ENCODE peak calls at places on chromosomes 6 and 20, in seven cellular contexts. One of them, this sample, is unnamed.

GRCh38 chr6:126118058-126118759 is 131.9 kb downstream of the TRMT11 start:
- DNase-seq in esophagus squamous epithelium: no peak
- DNase-seq in GM23338: no peak
- DNase-seq in cardiac muscle cell: peak
- DNase-seq in A673: no peak
- DNase-seq in testis: no peak
- DNase-seq in lung: no peak
- DNase-seq in this sample: no peak

GRCh38 chr6:81865712-81866111 is 113.2 kb upstream of the TENT5A start:
- DNase-seq in esophagus squamous epithelium: no peak
- DNase-seq in GM23338: no peak
- DNase-seq in cardiac muscle cell: no peak
- DNase-seq in A673: peak
- DNase-seq in testis: no peak
- DNase-seq in lung: no peak
- DNase-seq in this sample: no peak

GRCh38 chr20:23362392-23363256 is 642 bp downstream of the GZF1 start:
- DNase-seq in esophagus squamous epithelium: no peak
- DNase-seq in GM23338: peak
- DNase-seq in cardiac muscle cell: peak
- DNase-seq in A673: peak
- DNase-seq in testis: peak
- DNase-seq in lung: peak
- DNase-seq in this sample: no peak

GRCh38 chr6:15389759-15390723 is 144.2 kb downstream of the JARID2 start:
- DNase-seq in esophagus squamous epithelium: no peak
- DNase-seq in GM23338: peak
- DNase-seq in cardiac muscle cell: peak
- DNase-seq in A673: peak
- DNase-seq in testis: no peak
- DNase-seq in lung: no peak
- DNase-seq in this sample: no peak

GRCh38 chr6:120764312-120764711 is 570.0 kb downstream of the TBC1D32 start:
- DNase-seq in esophagus squamous epithelium: no peak
- DNase-seq in GM23338: peak
- DNase-seq in cardiac muscle cell: no peak
- DNase-seq in A673: no peak
- DNase-seq in testis: peak
- DNase-seq in lung: no peak
- DNase-seq in this sample: no peak

GRCh38 chr6:155171109-155171746 is 92.6 kb upstream of the CLDN20 start:
- DNase-seq in esophagus squamous epithelium: no peak
- DNase-seq in GM23338: no peak
- DNase-seq in cardiac muscle cell: no peak
- DNase-seq in A673: peak
- DNase-seq in testis: no peak
- DNase-seq in lung: no peak
- DNase-seq in this sample: no peak

GRCh38 chr6:90940812-90941481 is 354.1 kb upstream of the MAP3K7 start:
- DNase-seq in esophagus squamous epithelium: no peak
- DNase-seq in GM23338: peak
- DNase-seq in cardiac muscle cell: peak
- DNase-seq in A673: peak
- DNase-seq in testis: no peak
- DNase-seq in lung: no peak
- DNase-seq in this sample: no peak

GRCh38 chr20:8782804-8783203 is 286.1 kb upstream of the PLCB4 start:
- DNase-seq in esophagus squamous epithelium: no peak
- DNase-seq in GM23338: no peak
- DNase-seq in cardiac muscle cell: no peak
- DNase-seq in A673: peak
- DNase-seq in testis: no peak
- DNase-seq in lung: no peak
- DNase-seq in this sample: no peak

GRCh38 chr6:82144852-82145332 is 102.7 kb downstream of the IBTK start:
- DNase-seq in esophagus squamous epithelium: no peak
- DNase-seq in GM23338: peak
- DNase-seq in cardiac muscle cell: peak
- DNase-seq in A673: peak
- DNase-seq in testis: peak
- DNase-seq in lung: no peak
- DNase-seq in this sample: no peak

GRCh38 chr6:137467211-137467610 is 27.0 kb downstream of the OLIG3 start:
- DNase-seq in esophagus squamous epithelium: no peak
- DNase-seq in GM23338: no peak
- DNase-seq in cardiac muscle cell: no peak
- DNase-seq in A673: no peak
- DNase-seq in testis: no peak
- DNase-seq in lung: no peak
- DNase-seq in this sample: no peak

GRCh38 chr6:82712826-82713225 is 349.2 kb downstream of the TPBG start:
- DNase-seq in esophagus squamous epithelium: no peak
- DNase-seq in GM23338: peak
- DNase-seq in cardiac muscle cell: no peak
- DNase-seq in A673: no peak
- DNase-seq in testis: no peak
- DNase-seq in lung: no peak
- DNase-seq in this sample: no peak

GRCh38 chr6:116313377-116313776 is 33.6 kb upstream of the TSPYL1 start:
- DNase-seq in esophagus squamous epithelium: no peak
- DNase-seq in GM23338: no peak
- DNase-seq in cardiac muscle cell: no peak
- DNase-seq in A673: no peak
- DNase-seq in testis: no peak
- DNase-seq in lung: no peak
- DNase-seq in this sample: no peak

GRCh38 chr20:50329981-50330503 is 139.4 kb downstream of the CEBPB start:
- DNase-seq in esophagus squamous epithelium: no peak
- DNase-seq in GM23338: no peak
- DNase-seq in cardiac muscle cell: no peak
- DNase-seq in A673: no peak
- DNase-seq in testis: no peak
- DNase-seq in lung: no peak
- DNase-seq in this sample: no peak

GRCh38 chr6:28896505-28897392 is 27.0 kb downstream of the TRIM27 start:
- DNase-seq in esophagus squamous epithelium: no peak
- DNase-seq in GM23338: peak
- DNase-seq in cardiac muscle cell: peak
- DNase-seq in A673: peak
- DNase-seq in testis: peak
- DNase-seq in lung: peak
- DNase-seq in this sample: peak

GRCh38 chr6:38775870-38776269 is 60.8 kb downstream of the DNAH8 start:
- DNase-seq in esophagus squamous epithelium: no peak
- DNase-seq in GM23338: no peak
- DNase-seq in cardiac muscle cell: no peak
- DNase-seq in A673: no peak
- DNase-seq in testis: no peak
- DNase-seq in lung: no peak
- DNase-seq in this sample: no peak

GRCh38 chr6:20542927-20543602 is 8.8 kb downstream of the CDKAL1 start:
- DNase-seq in esophagus squamous epithelium: no peak
- DNase-seq in GM23338: no peak
- DNase-seq in cardiac muscle cell: no peak
- DNase-seq in A673: no peak
- DNase-seq in testis: no peak
- DNase-seq in lung: no peak
- DNase-seq in this sample: no peak

GRCh38 chr6:17600527-17601388 is 656 bp downstream of the FAM8A1 start:
- DNase-seq in esophagus squamous epithelium: no peak
- DNase-seq in GM23338: peak
- DNase-seq in cardiac muscle cell: peak
- DNase-seq in A673: peak
- DNase-seq in testis: peak
- DNase-seq in lung: peak
- DNase-seq in this sample: peak

GRCh38 chr20:6122873-6123649 is at the start of gene FERMT1:
- DNase-seq in esophagus squamous epithelium: no peak
- DNase-seq in GM23338: peak
- DNase-seq in cardiac muscle cell: peak
- DNase-seq in A673: peak
- DNase-seq in testis: peak
- DNase-seq in lung: peak
- DNase-seq in this sample: peak

GRCh38 chr6:29685718-29686326 is 4.9 kb upstream of the ZFP57 start:
- DNase-seq in esophagus squamous epithelium: no peak
- DNase-seq in GM23338: peak
- DNase-seq in cardiac muscle cell: peak
- DNase-seq in A673: no peak
- DNase-seq in testis: no peak
- DNase-seq in lung: no peak
- DNase-seq in this sample: no peak

GRCh38 chr6:52612336-52613096 is 35.7 kb upstream of the TRAM2 start:
- DNase-seq in esophagus squamous epithelium: no peak
- DNase-seq in GM23338: no peak
- DNase-seq in cardiac muscle cell: no peak
- DNase-seq in A673: peak
- DNase-seq in testis: no peak
- DNase-seq in lung: no peak
- DNase-seq in this sample: no peak

GRCh38 chr6:29968130-29968529 is 25.8 kb downstream of the HLA-A start:
- DNase-seq in esophagus squamous epithelium: no peak
- DNase-seq in GM23338: peak
- DNase-seq in cardiac muscle cell: no peak
- DNase-seq in A673: no peak
- DNase-seq in testis: no peak
- DNase-seq in lung: no peak
- DNase-seq in this sample: no peak

GRCh38 chr6:134658596-134658995 is 291.3 kb downstream of the ALDH8A1 start:
- DNase-seq in esophagus squamous epithelium: no peak
- DNase-seq in GM23338: no peak
- DNase-seq in cardiac muscle cell: no peak
- DNase-seq in A673: no peak
- DNase-seq in testis: no peak
- DNase-seq in lung: no peak
- DNase-seq in this sample: no peak

GRCh38 chr6:142316791-142317368 is 15.1 kb downstream of the ADGRG6 start:
- DNase-seq in esophagus squamous epithelium: no peak
- DNase-seq in GM23338: no peak
- DNase-seq in cardiac muscle cell: no peak
- DNase-seq in A673: no peak
- DNase-seq in testis: no peak
- DNase-seq in lung: no peak
- DNase-seq in this sample: no peak

DNA sequence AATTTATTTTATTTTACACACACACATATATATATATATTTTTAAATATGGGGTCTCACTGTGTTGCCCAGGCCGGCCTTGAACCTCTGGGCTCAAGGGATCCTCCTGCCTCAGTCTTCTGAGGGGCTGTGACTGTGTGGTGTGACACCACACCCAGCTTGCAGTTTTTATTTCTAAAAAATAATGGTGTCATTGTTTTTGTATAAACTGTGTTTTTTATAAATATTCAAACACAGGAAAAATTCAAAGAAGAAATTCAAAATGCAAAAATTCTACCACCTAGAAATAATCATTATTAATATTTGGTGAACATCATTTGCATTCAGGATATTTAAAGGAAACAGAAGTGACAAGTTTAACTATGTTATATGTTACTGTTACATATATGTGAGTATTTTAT is 3.1 kb downstream of the CCDC28A start:
- DNase-seq in esophagus squamous epithelium: no peak
- DNase-seq in GM23338: no peak
- DNase-seq in cardiac muscle cell: no peak
- DNase-seq in A673: no peak
- DNase-seq in testis: no peak
- DNase-seq in lung: no peak
- DNase-seq in this sample: no peak
- H3K27ac ChIP-seq in esophagus squamous epithelium: no peak
- H3K27ac ChIP-seq in GM23338: no peak
- H3K27ac ChIP-seq in cardiac muscle cell: no peak
- H3K27ac ChIP-seq in A673: no peak
- H3K27ac ChIP-seq in testis: no peak
- H3K27ac ChIP-seq in lung: no peak
- H3K27ac ChIP-seq in this sample: no peak

DNA sequence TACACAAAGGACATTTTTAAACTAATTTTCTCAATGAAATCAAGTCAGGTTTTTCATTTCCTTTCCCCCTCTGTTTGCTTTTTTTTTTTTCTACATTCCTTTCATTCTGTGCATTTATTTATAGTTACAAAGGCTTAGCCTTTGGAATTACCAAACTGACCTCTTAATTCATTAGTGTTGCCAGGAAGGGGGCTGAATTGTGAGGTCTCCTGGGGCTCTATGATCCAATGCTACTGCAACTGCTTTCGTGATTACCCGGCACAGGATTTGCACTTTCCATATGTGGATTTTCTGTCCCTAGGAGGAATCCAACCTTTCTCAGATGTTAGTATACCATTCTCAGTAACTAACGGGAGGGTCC is 35.3 kb downstream of the NEDD9 start:
- DNase-seq in esophagus squamous epithelium: no peak
- DNase-seq in GM23338: peak
- DNase-seq in cardiac muscle cell: no peak
- DNase-seq in A673: peak
- DNase-seq in testis: no peak
- DNase-seq in lung: no peak
- DNase-seq in this sample: no peak
- H3K27ac ChIP-seq in esophagus squamous epithelium: no peak
- H3K27ac ChIP-seq in GM23338: peak
- H3K27ac ChIP-seq in cardiac muscle cell: no peak
- H3K27ac ChIP-seq in A673: peak
- H3K27ac ChIP-seq in testis: no peak
- H3K27ac ChIP-seq in lung: peak
- H3K27ac ChIP-seq in this sample: no peak

GRCh38 chr6:84767591-84768201 is 3.3 kb upstream of the TBX18 start:
- DNase-seq in esophagus squamous epithelium: no peak
- DNase-seq in GM23338: no peak
- DNase-seq in cardiac muscle cell: no peak
- DNase-seq in A673: no peak
- DNase-seq in testis: no peak
- DNase-seq in lung: no peak
- DNase-seq in this sample: no peak
- H3K27ac ChIP-seq in esophagus squamous epithelium: no peak
- H3K27ac ChIP-seq in GM23338: no peak
- H3K27ac ChIP-seq in cardiac muscle cell: no peak
- H3K27ac ChIP-seq in A673: no peak
- H3K27ac ChIP-seq in testis: no peak
- H3K27ac ChIP-seq in lung: no peak
- H3K27ac ChIP-seq in this sample: no peak

DNA sequence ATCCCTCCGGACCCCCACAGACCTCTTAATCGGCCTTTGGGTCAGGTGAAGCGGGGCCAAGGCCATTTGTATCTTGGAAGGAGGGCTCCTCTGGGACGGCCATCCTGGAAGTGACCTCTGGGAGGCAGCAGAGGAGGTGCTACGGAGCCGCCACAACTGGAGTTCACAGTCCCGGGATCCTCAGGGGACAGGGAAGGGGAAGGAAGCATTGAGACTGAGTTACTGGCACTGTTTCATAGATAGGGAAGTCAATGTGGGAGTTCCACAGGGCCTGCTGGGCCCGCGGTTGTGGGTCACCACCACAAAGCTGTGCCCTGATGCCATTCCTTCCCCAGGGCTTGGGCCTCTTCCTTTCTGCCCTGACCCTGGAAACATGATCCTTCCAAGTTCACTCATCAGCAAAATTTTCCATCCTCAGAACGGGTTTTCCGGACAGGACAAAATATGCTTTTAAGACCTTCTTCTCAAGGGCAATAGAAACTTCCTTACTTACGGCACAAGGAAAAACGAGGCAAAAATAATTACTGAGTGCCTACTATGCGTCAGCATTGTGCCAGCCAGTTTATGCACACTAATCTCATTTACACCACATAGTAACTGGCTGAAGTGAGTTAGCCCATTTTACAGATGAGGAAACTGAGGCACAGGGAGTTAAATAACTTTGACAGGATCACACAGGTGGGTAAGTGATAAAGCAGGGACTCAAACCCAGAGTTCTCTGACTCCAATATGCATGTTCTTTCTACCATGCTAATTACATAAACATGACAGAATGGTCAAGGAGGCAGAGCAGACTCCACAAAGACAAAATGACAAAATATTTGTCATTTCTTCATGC is 143.8 kb downstream of the UNC5CL start:
- DNase-seq in esophagus squamous epithelium: no peak
- DNase-seq in GM23338: peak
- DNase-seq in cardiac muscle cell: peak
- DNase-seq in A673: peak
- DNase-seq in testis: peak
- DNase-seq in lung: peak
- DNase-seq in this sample: no peak
- H3K27ac ChIP-seq in esophagus squamous epithelium: no peak
- H3K27ac ChIP-seq in GM23338: no peak
- H3K27ac ChIP-seq in cardiac muscle cell: no peak
- H3K27ac ChIP-seq in A673: no peak
- H3K27ac ChIP-seq in testis: no peak
- H3K27ac ChIP-seq in lung: no peak
- H3K27ac ChIP-seq in this sample: no peak